ENCODE peak calls at places on chromosome 4, in four cellular contexts. X is iris pigment epithelial cell, F is SW 1271, C is cardiac fibroblast. E is an unnamed sample.

GRCh38 chr4:189124791-189125190 is 815.9 kb upstream of the FRG1 start:
- DNase-seq in X (no peak), F (no peak), C (no peak), E (no peak)

GRCh38 chr4:23135792-23136645 is 443.3 kb downstream of the GBA3 start:
- DNase-seq in X (peak), F (peak), C (peak), E (peak)

GRCh38 chr4:128350449-128351045 is 62.9 kb upstream of the PGRMC2 start:
- DNase-seq in X (no peak), F (no peak), C (no peak), E (no peak)

GRCh38 chr4:153541426-153542096 is 75.4 kb downstream of the TMEM131L start:
- DNase-seq in X (peak), F (no peak), C (peak), E (no peak)

GRCh38 chr4:173420324-173420752 is 21.4 kb upstream of the SCRG1 start:
- DNase-seq in X (peak), F (peak), C (peak), E (no peak)

GRCh38 chr4:47550899-47551548 is 65.9 kb downstream of the ATP10D start:
- DNase-seq in X (peak), F (no peak), C (no peak), E (no peak)

GRCh38 chr4:123398803-123399637 is 2.4 kb downstream of the SPRY1 start:
- DNase-seq in X (peak), F (peak), C (peak), E (no peak)

GRCh38 chr4:7850489-7850888 is 89.2 kb downstream of the AFAP1 start:
- DNase-seq in X (no peak), F (no peak), C (no peak), E (no peak)

GRCh38 chr4:82890602-82890912 is 396 bp downstream of the SEC31A start:
- DNase-seq in X (no peak), F (peak), C (no peak), E (no peak)

GRCh38 chr4:42302348-42302747 is 94.9 kb upstream of the SHISA3 start:
- DNase-seq in X (no peak), F (peak), C (peak), E (no peak)

GRCh38 chr4:88097301-88097700 is 61.1 kb downstream of the ABCG2 start:
- DNase-seq in X (peak), F (no peak), C (no peak), E (no peak)

GRCh38 chr4:161702287-161702686 is 461.5 kb downstream of the FSTL5 start:
- DNase-seq in X (no peak), F (no peak), C (no peak), E (no peak)

GRCh38 chr4:152817331-152817730 is 37.6 kb downstream of the ARFIP1 start:
- DNase-seq in X (peak), F (no peak), C (peak), E (no peak)

GRCh38 chr4:121217385-121217784 is 53.3 kb upstream of the TNIP3 start:
- DNase-seq in X (peak), F (no peak), C (peak), E (no peak)

GRCh38 chr4:1720163-1720983 is 750 bp downstream of the TMEM129 start:
- DNase-seq in X (peak), F (no peak), C (peak), E (no peak)

GRCh38 chr4:176198316-176198903 is 3.0 kb upstream of the SPATA4 start:
- DNase-seq in X (no peak), F (no peak), C (no peak), E (no peak)

GRCh38 chr4:15920723-15921591 is 17.6 kb downstream of the FGFBP1 start:
- DNase-seq in X (peak), F (peak), C (peak), E (peak)

GRCh38 chr4:5004496-5004895 is 14.8 kb downstream of the CYTL1 start:
- DNase-seq in X (no peak), F (no peak), C (no peak), E (no peak)

GRCh38 chr4:48578132-48578964 is 88.3 kb downstream of the ZAR1 start:
- DNase-seq in X (peak), F (peak), C (peak), E (no peak)

GRCh38 chr4:76011700-76012387 is 4.5 kb upstream of the CXCL9 start:
- DNase-seq in X (peak), F (no peak), C (peak), E (no peak)

GRCh38 chr4:74838746-74839370 is 44.5 kb upstream of the BTC start:
- DNase-seq in X (peak), F (no peak), C (peak), E (no peak)

E was measured in keratinocyte.